ENCODE peak calls at places on chromosomes 3 and 15, in four cellular contexts. Z, W, G and J are unnamed samples.
A peak's percentile ranks its signal among the peaks of the same experiment; 100 is the strongest.

GRCh38 chr3:119965692-119966091 is 128.6 kb downstream of the GSK3B start:
- DNase-seq in Z (no peak), W (peak; percentile 54), G (no peak), J (no peak)

GRCh38 chr3:184222521-184222920 is 6.9 kb upstream of the VWA5B2 start:
- DNase-seq in Z (no peak), W (no peak), G (no peak), J (no peak)

GRCh38 chr3:103048371-103048722 is 613.5 kb downstream of the ZPLD1 start:
- DNase-seq in Z (no peak), W (peak; percentile 0), G (no peak), J (no peak)

GRCh38 chr15:38411902-38412301 is 42.0 kb upstream of the FAM98B start:
- DNase-seq in Z (no peak), W (no peak), G (no peak), J (no peak)

GRCh38 chr3:36842275-36842674 is 77.9 kb upstream of the DCLK3 start:
- DNase-seq in Z (no peak), W (no peak), G (no peak), J (no peak)

GRCh38 chr3:188819939-188820338 is 351.8 kb upstream of the TPRG1 start:
- DNase-seq in Z (no peak), W (no peak), G (no peak), J (no peak)

GRCh38 chr3:194631696-194632095 is 1.5 kb downstream of the TMEM44 start:
- DNase-seq in Z (no peak), W (peak; percentile 30), G (no peak), J (no peak)

GRCh38 chr3:76570436-76571057 is 469.4 kb upstream of the ROBO2 start:
- DNase-seq in Z (peak; percentile 20), W (peak; percentile 22), G (no peak), J (no peak)

GRCh38 chr3:120459196-120459595 is 8.4 kb upstream of the FSTL1 start:
- DNase-seq in Z (no peak), W (no peak), G (no peak), J (no peak)

DNA sequence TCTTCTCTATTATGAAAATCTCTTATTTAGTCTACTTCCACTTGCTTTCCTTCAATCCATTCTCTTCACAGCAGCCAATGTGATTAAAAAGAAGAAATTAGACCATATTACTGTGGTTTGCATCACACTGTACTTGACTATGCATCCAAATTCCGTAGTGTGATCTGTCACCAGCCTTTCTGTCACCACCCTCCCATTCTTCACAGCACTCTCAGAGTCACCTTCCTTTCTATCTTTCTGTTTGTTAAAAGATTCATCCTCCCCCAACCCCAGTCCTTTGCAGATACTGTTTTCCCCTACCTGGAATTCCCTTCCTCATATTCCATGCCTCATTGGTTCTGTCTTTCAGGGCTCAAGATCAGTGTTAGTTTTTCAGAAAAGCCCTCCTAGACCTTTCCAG is 55.0 kb upstream of the ABHD10 start:
- DNase-seq in Z (no peak), W (no peak), G (no peak), J (no peak)
- H3K4me3 ChIP-seq in Z (no peak overlapping the region), W (no peak overlapping the region), G (no peak overlapping the region), J (no peak overlapping the region)

DNA sequence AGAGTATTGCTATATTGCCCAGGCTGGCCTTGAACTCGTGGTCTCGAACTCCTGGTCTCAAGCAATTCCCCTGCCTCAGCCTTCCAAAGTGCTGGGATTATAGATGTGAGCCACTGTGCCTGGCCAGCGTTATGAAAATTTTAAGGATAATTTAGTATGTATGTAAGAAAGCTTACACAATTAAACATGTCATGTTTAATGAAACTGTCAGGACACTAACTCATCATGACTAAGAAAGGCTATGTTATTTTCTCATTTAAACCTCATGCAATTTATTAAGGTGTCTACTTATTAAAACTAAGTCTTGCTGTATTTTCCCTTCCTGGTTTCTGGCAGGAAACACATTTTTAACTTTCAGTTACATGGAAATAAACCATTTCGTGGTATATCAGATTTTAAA is 106.8 kb upstream of the ATP10A start:
- DNase-seq in Z (no peak), W (no peak), G (no peak), J (no peak)
- H3K4me3 ChIP-seq in Z (no peak overlapping the region), W (no peak overlapping the region), G (no peak overlapping the region), J (no peak overlapping the region)

GRCh38 chr3:16180737-16181134 is 6.3 kb downstream of the GALNT15 start:
- DNase-seq in Z (no peak), W (no peak), G (no peak), J (no peak)

GRCh38 chr3:16178628-16178988 is 4.1 kb downstream of the GALNT15 start:
- DNase-seq in Z (no peak), W (no peak), G (no peak), J (no peak)

GRCh38 chr3:16181361-16181760 is 6.9 kb downstream of the GALNT15 start:
- DNase-seq in Z (no peak), W (peak; percentile 79), G (peak; percentile 50), J (no peak)

GRCh38 chr3:16179261-16179660 is 4.8 kb downstream of the GALNT15 start:
- DNase-seq in Z (no peak), W (no peak), G (no peak), J (no peak)

DNA sequence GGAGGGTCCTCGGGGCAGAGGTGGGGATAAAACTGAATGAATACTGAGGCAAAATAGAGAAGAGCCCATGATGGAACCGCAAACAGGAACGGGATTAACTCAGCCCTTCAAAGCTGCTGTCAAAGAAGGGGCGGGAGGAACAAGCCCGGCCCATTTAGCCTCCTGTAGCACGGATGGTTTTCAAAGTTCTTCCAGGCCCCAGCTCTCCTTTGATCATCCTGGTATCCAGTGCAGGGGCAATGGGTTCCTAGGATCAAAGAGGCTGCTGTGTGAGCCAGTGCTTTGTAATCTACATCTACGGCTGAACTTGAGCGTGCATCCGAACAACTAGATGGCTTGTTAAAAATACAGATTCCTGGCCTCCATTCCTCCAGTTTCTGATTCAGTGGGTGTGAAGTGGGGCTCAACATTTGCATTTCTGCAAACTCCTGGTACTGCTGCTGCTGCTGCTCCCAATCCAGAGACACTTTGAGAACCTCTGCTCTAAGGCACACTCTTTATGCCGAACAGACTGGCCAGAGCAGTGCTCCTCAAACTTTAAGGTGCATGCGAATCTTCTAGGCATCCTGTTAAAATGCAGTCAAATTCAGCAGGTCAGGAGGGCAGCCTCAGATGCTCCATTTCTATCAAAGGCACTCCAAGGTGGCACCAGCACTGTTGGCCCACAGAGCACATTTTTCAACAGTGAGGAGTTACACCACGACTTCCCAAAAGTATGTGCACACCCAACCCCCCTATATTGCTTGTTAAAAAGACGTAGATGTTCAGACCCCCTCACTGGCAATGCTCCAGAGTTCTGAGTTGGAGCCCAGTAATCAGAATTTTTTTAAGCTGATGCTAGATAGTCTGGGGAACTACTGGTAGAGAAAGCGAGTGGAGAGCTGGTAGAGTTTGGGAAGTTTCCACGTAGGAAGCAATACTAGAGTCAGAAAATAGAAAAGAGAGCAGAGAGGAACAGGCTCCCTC is 5.6 kb downstream of the GALNT15 start:
- DNase-seq in Z (no peak), W (peak; percentile 69), G (no peak), J (peak; percentile 42)
- H3K4me3 ChIP-seq in Z (no peak overlapping the region), W (no peak overlapping the region), G (no peak overlapping the region), J (no peak overlapping the region)

DNA sequence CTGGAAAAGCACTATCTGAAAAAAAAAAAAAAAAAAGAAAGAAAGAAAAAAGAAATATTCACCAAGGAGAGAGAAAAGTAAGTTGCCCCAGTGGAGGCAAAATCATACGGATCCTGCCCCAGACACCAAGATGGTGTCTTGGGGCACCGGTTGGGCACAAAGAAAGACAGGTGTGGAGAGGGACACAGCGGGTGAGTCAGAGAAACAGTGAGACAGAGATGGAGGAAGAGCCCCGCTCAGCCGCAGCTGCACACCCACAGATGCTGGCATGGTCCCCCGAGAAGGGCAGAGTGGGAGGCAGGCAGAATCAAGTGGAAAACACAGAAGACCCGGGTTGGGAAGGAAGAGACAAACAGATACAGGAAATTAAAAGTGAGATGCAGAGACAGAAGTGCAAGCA is 129.7 kb upstream of the SMAD3 start:
- DNase-seq in Z (no peak), W (peak; percentile 53), G (no peak), J (no peak)
- H3K4me3 ChIP-seq in Z (no peak overlapping the region), W (peak overlapping the region; percentile 78), G (peak overlapping the region; percentile 57), J (no peak overlapping the region)

GRCh38 chr3:51500632-51501131 is 867 bp upstream of the DCAF1 start:
- DNase-seq in Z (no peak), W (no peak), G (peak; percentile 26), J (no peak)
- H3K4me3 ChIP-seq in Z (peak overlapping the region; percentile 45), W (peak overlapping the region; percentile 48), G (peak overlapping the region; percentile 93), J (no peak overlapping the region)

GRCh38 chr15:51844747-51845426 is 15.4 kb downstream of the TMOD3 start:
- DNase-seq in Z (no peak), W (no peak), G (no peak), J (no peak)

GRCh38 chr15:51846066-51846462 is 16.6 kb downstream of the TMOD3 start:
- DNase-seq in Z (no peak), W (no peak), G (no peak), J (no peak)

GRCh38 chr15:51849866-51850265 is 20.4 kb downstream of the TMOD3 start:
- DNase-seq in Z (no peak), W (no peak), G (no peak), J (no peak)

GRCh38 chr15:51848811-51849210 is 19.4 kb downstream of the TMOD3 start:
- DNase-seq in Z (no peak), W (no peak), G (no peak), J (no peak)

GRCh38 chr15:51846463-51847230 is 17.2 kb downstream of the TMOD3 start:
- DNase-seq in Z (no peak), W (no peak), G (no peak), J (no peak)
- H3K4me3 ChIP-seq in Z (peak overlapping the region; percentile 33), W (no peak overlapping the region), G (no peak overlapping the region), J (no peak overlapping the region)

GRCh38 chr15:50183112-50183794 is 1.3 kb downstream of the SLC27A2 start:
- DNase-seq in Z (no peak), W (peak; percentile 47), G (no peak), J (no peak)
- H3K4me3 ChIP-seq in Z (no peak overlapping the region), W (no peak overlapping the region), G (no peak overlapping the region), J (no peak overlapping the region)